ENCODE peak calls at places on chromosomes 5 and 9, in four cellular contexts. L is stomach, O is Panc1, W is sigmoid colon. F is an unnamed sample.

GRCh38 chr5:34007116-34007674 is 655 bp downstream of the AMACR start:
- DNase-seq in O (no peak), L (no peak), W (no peak), F (no peak)

GRCh38 chr9:5617749-5618148 is 11.2 kb upstream of the RIC1 start:
- DNase-seq in O (no peak), L (no peak), W (no peak), F (no peak)

GRCh38 chr5:58022055-58022454 is 437.8 kb downstream of the PLK2 start:
- DNase-seq in L (no peak), W (no peak), O (no peak), F (no peak)

GRCh38 chr9:87874320-87874655 is 8.4 kb upstream of the SPATA31E1 start:
- DNase-seq in W (no peak), L (no peak), O (no peak), F (no peak)

GRCh38 chr5:125370486-125370885 is 624.0 kb upstream of the ZNF608 start:
- DNase-seq in W (no peak), L (no peak), O (no peak), F (no peak)

GRCh38 chr9:116939605-116940004 is 252.5 kb downstream of the TRIM32 start:
- DNase-seq in O (no peak), W (no peak), L (no peak), F (no peak)

GRCh38 chr5:98942849-98943248 is 14.0 kb upstream of the CHD1 start:
- DNase-seq in W (no peak), O (no peak), L (no peak), F (no peak)

GRCh38 chr9:105444130-105444529 is 3.7 kb upstream of the FSD1L start:
- DNase-seq in L (no peak), O (no peak), W (no peak), F (no peak)

GRCh38 chr5:93603711-93604118 is 20.7 kb downstream of the NR2F1 start:
- DNase-seq in W (no peak), L (no peak), O (no peak), F (no peak)

GRCh38 chr5:134446938-134447337 is 35.3 kb upstream of the CDKN2AIPNL start:
- DNase-seq in W (no peak), O (no peak), L (no peak), F (no peak)

GRCh38 chr5:154394328-154394727 is 51.5 kb upstream of the SAP30L start:
- DNase-seq in W (no peak), L (no peak), O (no peak), F (no peak)

GRCh38 chr5:171914939-171915338 is 91.5 kb downstream of the FBXW11 start:
- DNase-seq in W (no peak), L (no peak), O (no peak), F (no peak)

GRCh38 chr5:172905771-172906170 is 53.5 kb upstream of the RPL26L1 start:
- DNase-seq in W (no peak), L (no peak), O (no peak), F (no peak)

GRCh38 chr9:34317436-34317835 is 11.6 kb downstream of the KIF24 start:
- DNase-seq in L (no peak), W (no peak), O (no peak), F (no peak)

GRCh38 chr5:851076-851475 is 290 bp upstream of the ZDHHC11 start:
- DNase-seq in W (peak), L (no peak), O (no peak), F (no peak)

GRCh38 chr9:90843530-90843929 is 41.9 kb downstream of the SYK start:
- DNase-seq in W (no peak), O (no peak), L (no peak), F (no peak)

DNA sequence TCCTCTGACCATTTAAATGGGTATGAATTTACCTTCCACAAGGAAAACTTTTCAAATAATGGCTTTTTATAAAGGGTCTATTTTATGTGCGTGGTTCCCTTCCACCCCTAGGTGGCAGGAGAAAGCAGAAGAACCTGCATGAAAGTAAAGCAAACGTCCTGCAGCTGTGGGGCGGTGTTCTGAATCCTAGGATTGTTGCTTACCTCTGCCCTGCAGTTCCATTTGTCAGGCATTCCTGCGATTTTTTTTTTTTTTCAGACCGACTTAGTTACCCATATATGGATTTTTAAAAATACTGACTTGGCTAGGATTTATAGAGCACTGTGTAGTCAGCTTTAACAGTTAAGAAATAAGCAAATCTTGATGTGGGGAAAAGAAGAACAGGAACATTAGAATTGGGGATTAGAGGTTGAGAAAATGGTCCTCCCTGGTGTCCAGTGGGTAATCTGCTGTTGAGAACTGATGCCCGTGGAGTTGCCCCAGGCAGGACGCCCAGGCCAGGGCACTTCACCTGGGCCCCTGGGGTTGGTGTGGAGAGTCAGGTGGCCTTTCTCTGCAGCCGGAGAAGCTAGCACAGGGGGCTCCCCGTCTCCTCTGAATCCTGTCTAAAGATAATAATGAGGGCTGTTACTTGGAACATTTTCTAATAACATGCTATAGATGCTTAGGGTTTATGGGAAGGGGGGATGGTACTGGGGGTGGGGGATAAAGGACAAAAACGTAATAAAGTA is 30.4 kb upstream of the LTC4S start:
- DNase-seq in W (peak), O (peak), L (peak), F (peak)
- TF ChIP-seq POLR2AphosphoS5 in W (no peak), O (no peak), L (no peak), F (no peak)

GRCh38 chr9:111622626-111623025 is 8.5 kb upstream of the DNAJC25 start:
- DNase-seq in O (no peak), W (no peak), L (peak), F (no peak)
- TF ChIP-seq POLR2AphosphoS5 in O (no peak), W (no peak), L (no peak), F (no peak)

DNA sequence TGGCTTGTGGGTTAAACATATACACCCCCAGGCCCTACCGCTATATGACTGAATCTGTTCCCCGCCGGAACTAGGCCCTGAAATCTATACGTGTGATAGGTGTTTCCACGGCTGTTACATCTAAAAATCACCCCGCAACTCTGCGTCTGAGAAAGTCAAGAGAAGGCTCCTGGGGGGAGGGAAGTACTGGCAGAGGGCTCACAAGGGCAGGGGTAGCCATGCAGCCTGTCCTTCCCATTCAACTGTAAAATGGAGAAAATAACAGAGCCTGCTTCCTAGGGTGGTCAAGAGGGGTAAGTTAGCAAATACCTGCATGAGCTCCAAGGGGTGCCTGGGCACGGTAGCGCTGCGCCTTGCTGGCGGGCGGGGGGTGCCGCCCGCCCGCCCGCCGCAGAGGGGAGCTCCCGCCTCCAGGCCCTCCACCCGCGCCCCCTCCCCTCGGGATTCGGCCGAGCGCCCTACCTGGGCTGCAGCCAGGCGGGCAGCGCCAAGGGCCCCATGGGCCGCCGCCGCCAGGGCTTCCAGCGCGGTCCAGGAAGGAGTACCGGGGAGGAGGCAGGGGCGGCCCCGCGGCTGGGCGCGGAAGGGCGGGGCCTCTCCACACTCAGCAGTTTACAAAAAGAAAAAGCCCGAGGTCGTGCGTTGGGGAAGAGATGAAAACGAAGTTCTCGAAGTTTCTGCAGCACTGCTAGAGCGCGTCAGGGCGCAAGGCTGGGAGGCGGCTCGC is at the start of gene HACD4:
- DNase-seq in O (no peak), L (peak), W (peak), F (no peak)
- TF ChIP-seq POLR2AphosphoS5 in O (no peak), L (no peak), W (no peak), F (no peak)

DNA sequence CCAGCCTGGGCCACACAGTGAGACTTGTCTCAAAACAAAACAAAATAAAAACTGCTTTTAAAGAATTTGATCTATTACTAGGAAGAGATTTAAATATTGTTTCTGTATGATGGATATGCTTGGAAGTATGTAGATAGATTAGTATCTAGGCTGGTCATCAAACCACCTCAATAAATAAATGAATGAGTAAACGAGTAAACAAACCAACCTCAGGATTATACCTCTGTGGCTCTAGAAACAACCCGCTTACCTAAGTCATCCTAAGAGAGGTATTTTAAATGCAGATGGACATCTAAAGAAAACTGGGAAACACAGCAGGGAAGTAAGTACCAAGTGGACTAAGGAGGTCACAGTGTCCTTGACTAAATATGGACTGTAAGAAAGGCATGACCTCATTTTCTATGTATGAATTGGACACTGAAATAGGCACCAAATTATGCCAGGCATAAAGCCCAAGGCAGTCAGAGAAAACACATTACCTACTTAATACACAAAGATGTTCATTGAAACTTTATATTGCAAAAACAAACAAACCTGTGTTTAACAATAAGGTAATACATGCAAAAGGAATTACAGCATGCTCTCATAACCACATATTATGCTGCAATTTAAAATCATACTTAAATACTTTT is 7.3 kb downstream of the ANKH start:
- DNase-seq in O (peak), L (no peak), W (no peak), F (no peak)
- TF ChIP-seq POLR2AphosphoS5 in O (no peak), L (no peak), W (no peak), F (no peak)

DNA sequence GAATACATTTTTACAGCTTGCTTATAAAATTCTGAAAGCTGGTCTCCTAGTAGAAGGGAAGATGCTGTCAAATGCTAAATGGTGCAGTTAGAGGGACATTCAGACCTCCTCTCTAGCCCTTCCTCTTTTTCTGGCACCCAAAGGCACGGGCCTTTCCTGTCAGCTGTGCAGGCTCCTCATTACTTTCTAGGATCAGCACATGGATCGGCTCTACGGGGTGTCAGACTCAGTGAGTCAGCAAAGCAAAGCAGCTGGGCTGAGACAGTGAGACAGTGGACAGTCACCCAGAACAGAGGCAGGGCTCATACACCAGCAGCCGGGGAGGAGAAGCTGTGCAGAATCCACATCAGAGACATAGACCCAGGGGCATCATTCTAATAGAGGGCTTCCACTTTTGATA is 80.1 kb upstream of the TNC start:
- DNase-seq in O (no peak), L (no peak), W (peak), F (no peak)
- TF ChIP-seq POLR2AphosphoS5 in O (no peak), L (no peak), W (no peak), F (no peak)

DNA sequence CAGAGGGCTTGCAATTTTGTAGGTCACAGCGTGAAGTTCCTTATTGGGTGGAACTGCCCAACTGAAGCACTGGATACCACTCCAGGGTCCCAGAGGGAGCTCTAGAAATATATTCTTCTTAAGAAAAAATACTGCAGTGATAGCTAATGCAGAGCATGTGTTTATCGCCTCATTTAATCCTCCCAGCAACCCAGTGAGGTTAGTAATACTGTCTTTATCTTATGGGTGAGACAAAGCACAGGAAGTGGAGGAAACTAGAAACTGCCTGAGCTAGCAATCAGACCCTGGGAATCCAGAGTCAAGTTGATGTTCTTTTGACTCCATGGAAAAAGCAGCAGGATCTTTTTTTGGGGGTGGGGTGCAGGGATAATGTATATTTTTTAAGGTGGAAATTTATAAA is 153.3 kb downstream of the PJA2 start:
- DNase-seq in O (no peak), W (no peak), L (no peak), F (no peak)
- TF ChIP-seq POLR2AphosphoS5 in O (no peak), W (no peak), L (no peak), F (no peak)

GRCh38 chr5:55154893-55155292 is 5.1 kb upstream of the GPX8 start:
- DNase-seq in W (no peak), O (no peak), L (no peak), F (no peak)

GRCh38 chr5:55159763-55160492 is at the start of gene GPX8:
- DNase-seq in L (no peak), O (peak), W (no peak), F (peak)

DNA sequence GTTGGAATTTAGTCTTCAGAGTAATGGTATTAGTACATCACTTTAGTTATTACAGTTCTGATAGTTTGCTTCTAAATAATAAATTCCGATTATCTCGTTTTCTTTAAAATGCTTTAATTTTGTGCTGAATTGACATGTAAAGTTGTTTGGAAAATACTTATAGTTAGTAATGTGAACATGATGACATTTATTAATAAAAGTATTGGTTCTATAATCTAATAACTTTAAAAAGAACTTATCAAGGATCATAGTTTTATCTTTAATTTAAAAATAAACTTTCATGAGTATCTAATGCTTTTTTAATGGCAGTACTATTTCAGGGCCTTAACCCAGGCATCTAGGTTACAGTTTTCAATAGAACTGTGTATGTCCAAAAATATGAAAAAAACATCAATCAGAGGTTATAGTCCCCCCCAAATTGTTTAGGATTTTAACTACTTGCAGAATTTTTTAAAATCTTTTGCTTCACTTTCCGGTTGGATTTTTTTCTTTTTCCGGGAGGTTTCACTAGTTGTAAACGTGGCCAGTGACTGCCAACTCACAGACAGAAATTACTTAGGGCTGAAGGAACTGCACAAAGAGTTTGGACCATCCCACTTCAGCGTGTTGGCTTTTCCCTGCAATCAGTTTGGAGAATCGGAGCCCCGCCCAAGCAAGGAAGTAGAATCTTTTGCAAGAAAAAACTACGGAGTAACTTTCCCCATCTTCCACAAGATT is 680 bp downstream of the GPX8 start:
- DNase-seq in O (no peak), W (peak), L (peak), F (peak)
- TF ChIP-seq POLR2AphosphoS5 in O (peak), W (peak), L (no peak), F (peak)

DNA sequence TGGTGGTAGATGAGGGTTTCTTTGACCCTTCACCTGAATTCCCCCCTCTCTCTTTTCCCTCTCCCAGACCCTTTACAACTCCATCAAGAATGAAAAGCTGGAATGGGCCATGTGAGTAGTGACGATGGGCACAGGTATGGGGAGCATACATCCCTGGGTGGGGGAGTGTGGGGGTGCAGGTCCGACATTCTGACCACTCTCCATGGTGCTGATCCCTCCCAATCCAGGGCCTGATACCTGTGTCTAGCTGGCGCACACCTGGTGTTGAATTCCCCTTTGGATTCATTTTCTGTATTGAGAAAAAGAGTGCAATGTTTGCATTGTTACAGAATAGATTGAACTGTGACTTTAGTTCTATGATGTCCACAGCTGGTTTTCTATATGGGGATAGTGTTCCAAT is 40.0 kb downstream of the PSD2 start:
- DNase-seq in O (no peak), W (peak), L (no peak), F (no peak)
- TF ChIP-seq POLR2AphosphoS5 in O (no peak), W (no peak), L (no peak), F (no peak)

F was measured in HCT116.